ENCODE peak calls at places on chromosomes 4 and X, in four cellular contexts. One of them, this sample, is unnamed.

GRCh38 chrX:11423362-11423818 is 130.2 kb downstream of the AMELX start:
- DNase-seq in upper lobe of right lung: no peak
- DNase-seq in A549: no peak
- DNase-seq in heart right ventricle: no peak
- DNase-seq in this sample: no peak

GRCh38 chr4:43244688-43245382 is 352.3 kb downstream of the GRXCR1 start:
- DNase-seq in upper lobe of right lung: no peak
- DNase-seq in heart right ventricle: no peak
- DNase-seq in A549: no peak
- DNase-seq in this sample: no peak

GRCh38 chrX:10474510-10474909 is 145.9 kb downstream of the MID1 start:
- DNase-seq in heart right ventricle: no peak
- DNase-seq in upper lobe of right lung: no peak
- DNase-seq in A549: no peak
- DNase-seq in this sample: no peak

GRCh38 chrX:131067846-131068745 is 9.9 kb downstream of the ARHGAP36 start:
- DNase-seq in heart right ventricle: no peak
- DNase-seq in A549: no peak
- DNase-seq in upper lobe of right lung: no peak
- DNase-seq in this sample: no peak

GRCh38 chr4:84159767-84160166 is 339.3 kb downstream of the NKX6-1 start:
- DNase-seq in upper lobe of right lung: no peak
- DNase-seq in A549: no peak
- DNase-seq in heart right ventricle: no peak
- DNase-seq in this sample: no peak

GRCh38 chrX:2710041-2710471 is 19.0 kb downstream of the CD99 start:
- DNase-seq in upper lobe of right lung: no peak
- DNase-seq in A549: peak
- DNase-seq in heart right ventricle: no peak
- DNase-seq in this sample: no peak

GRCh38 chr4:56370377-56370776 is 16.9 kb downstream of the AASDH start:
- DNase-seq in upper lobe of right lung: no peak
- DNase-seq in A549: no peak
- DNase-seq in heart right ventricle: no peak
- DNase-seq in this sample: no peak

GRCh38 chr4:87933337-87933736 is 42.2 kb upstream of the SPP1 start:
- DNase-seq in A549: no peak
- DNase-seq in upper lobe of right lung: no peak
- DNase-seq in heart right ventricle: no peak
- DNase-seq in this sample: no peak

GRCh38 chr4:41599192-41599786 is 61.3 kb downstream of the LIMCH1 start:
- DNase-seq in heart right ventricle: no peak
- DNase-seq in A549: no peak
- DNase-seq in upper lobe of right lung: no peak
- DNase-seq in this sample: no peak

GRCh38 chrX:319579-320125 is 1.1 kb upstream of the GTPBP6 start:
- DNase-seq in upper lobe of right lung: peak
- DNase-seq in A549: no peak
- DNase-seq in heart right ventricle: no peak
- DNase-seq in this sample: peak

GRCh38 chr4:125735107-125735506 is 420.4 kb downstream of the FAT4 start:
- DNase-seq in heart right ventricle: no peak
- DNase-seq in upper lobe of right lung: no peak
- DNase-seq in A549: peak
- DNase-seq in this sample: no peak

GRCh38 chr4:7206856-7207567 is 14.7 kb downstream of the SORCS2 start:
- DNase-seq in heart right ventricle: peak
- DNase-seq in A549: peak
- DNase-seq in upper lobe of right lung: peak
- DNase-seq in this sample: no peak

GRCh38 chrX:119895843-119896326 is at the start of gene AKAP14:
- DNase-seq in heart right ventricle: no peak
- DNase-seq in A549: no peak
- DNase-seq in upper lobe of right lung: no peak
- DNase-seq in this sample: peak

GRCh38 chr4:124322234-124322831 is 390.2 kb downstream of the ANKRD50 start:
- DNase-seq in heart right ventricle: no peak
- DNase-seq in upper lobe of right lung: no peak
- DNase-seq in A549: peak
- DNase-seq in this sample: no peak

GRCh38 chr4:960736-961650 is 12.4 kb downstream of the DGKQ start:
- DNase-seq in upper lobe of right lung: no peak
- DNase-seq in heart right ventricle: peak
- DNase-seq in A549: no peak
- DNase-seq in this sample: peak

GRCh38 chr4:48483006-48483776 is at the start of gene SLC10A4:
- DNase-seq in A549: peak
- DNase-seq in upper lobe of right lung: peak
- DNase-seq in heart right ventricle: no peak
- DNase-seq in this sample: no peak

GRCh38 chrX:76148753-76149152 is 24.1 kb upstream of the PBDC1 start:
- DNase-seq in upper lobe of right lung: no peak
- DNase-seq in A549: no peak
- DNase-seq in heart right ventricle: peak
- DNase-seq in this sample: no peak

GRCh38 chr4:3659131-3659530 is 107.1 kb upstream of the ADRA2C start:
- DNase-seq in A549: no peak
- DNase-seq in upper lobe of right lung: no peak
- DNase-seq in heart right ventricle: no peak
- DNase-seq in this sample: no peak
- TF ChIP-seq CTCF in A549: no peak
- TF ChIP-seq CTCF in upper lobe of right lung: no peak
- TF ChIP-seq CTCF in heart right ventricle: no peak
- TF ChIP-seq CTCF in this sample: no peak

DNA sequence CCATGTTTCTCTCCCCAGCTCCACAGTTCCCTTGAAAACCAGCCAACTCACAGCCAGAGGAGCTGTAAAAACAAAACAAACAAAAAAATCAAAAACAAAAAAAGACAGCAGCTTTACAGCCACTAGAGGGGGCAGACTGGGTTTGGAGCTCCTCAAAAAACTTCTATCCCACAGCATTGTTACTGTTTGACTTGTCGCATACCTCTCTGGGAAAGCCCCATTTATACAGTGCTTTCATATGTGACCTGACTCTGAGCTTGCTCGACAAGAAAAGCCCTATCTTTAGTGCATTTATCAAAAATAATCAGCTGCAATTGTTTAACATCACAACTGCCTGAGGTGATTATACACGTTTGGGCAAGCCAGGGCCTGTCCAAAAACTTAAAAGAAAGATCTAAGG is 21.6 kb downstream of the TSPAN6 start:
- DNase-seq in heart right ventricle: no peak
- DNase-seq in A549: peak
- DNase-seq in upper lobe of right lung: no peak
- DNase-seq in this sample: no peak
- TF ChIP-seq CTCF in heart right ventricle: no peak
- TF ChIP-seq CTCF in A549: peak
- TF ChIP-seq CTCF in upper lobe of right lung: peak
- TF ChIP-seq CTCF in this sample: peak

DNA sequence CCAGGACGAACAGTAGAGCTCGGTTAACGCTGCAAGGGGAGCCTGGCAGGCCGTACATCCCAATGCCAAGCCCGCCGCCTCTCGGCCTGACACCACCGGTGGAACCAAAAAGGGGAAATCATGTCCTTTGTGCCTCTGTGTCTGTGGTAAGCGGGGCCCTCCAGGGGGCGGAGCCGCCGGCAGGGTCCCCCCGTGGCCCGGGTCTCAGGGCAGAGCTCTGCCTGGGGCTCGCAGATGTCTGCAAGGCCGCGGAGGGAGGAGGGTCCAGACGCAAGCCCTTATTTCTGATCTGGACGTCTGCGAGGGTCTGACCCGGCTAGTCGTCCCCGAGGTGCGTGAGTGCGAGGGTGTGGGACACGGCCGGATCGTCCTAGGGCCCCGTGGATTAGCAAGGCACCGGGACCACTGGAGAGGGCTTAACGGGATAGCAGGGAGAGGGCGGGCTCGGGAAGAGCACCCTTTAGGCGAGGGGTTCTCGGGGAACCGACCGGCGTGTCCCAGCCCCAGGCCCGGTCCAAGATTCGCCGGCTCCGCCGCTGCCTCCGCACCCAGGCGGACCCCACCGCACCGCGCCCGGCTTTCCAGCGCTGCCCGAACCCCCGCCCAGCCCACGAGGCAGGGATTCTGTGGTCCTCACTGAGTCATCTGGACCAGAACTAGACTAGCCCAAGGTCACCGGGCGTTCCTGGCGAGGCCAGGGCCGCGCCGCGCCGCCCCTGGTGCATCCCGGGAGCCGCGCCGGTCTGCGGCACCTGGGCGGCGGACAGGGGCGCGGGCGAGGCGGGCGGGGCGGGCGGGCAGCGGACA is 858 bp upstream of the FAM193A start:
- DNase-seq in heart right ventricle: peak
- DNase-seq in upper lobe of right lung: peak
- DNase-seq in A549: no peak
- DNase-seq in this sample: peak
- TF ChIP-seq CTCF in heart right ventricle: no peak
- TF ChIP-seq CTCF in upper lobe of right lung: peak
- TF ChIP-seq CTCF in A549: no peak
- TF ChIP-seq CTCF in this sample: peak

DNA sequence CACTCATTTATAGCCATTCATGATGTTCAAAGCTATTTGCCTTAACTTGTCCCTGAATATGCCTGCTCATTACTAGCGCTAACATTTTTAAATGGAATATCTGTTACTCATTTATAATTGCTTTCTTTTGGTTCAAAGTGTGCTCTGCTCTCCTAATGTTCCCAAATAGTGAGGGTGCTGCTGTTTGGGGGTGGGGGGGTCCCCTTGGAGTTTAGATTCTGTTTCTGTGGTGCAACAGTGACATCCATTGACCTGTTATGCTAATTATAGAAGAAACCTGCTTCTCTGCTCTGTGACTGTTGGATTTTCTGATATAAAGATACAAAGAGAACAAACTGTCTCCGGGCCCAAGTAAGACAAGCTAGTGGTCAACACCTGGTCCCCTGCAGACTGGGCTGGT is 222.4 kb downstream of the SHROOM3 start:
- DNase-seq in A549: no peak
- DNase-seq in heart right ventricle: no peak
- DNase-seq in upper lobe of right lung: no peak
- DNase-seq in this sample: no peak
- TF ChIP-seq CTCF in A549: no peak
- TF ChIP-seq CTCF in heart right ventricle: no peak
- TF ChIP-seq CTCF in upper lobe of right lung: no peak
- TF ChIP-seq CTCF in this sample: peak

DNA sequence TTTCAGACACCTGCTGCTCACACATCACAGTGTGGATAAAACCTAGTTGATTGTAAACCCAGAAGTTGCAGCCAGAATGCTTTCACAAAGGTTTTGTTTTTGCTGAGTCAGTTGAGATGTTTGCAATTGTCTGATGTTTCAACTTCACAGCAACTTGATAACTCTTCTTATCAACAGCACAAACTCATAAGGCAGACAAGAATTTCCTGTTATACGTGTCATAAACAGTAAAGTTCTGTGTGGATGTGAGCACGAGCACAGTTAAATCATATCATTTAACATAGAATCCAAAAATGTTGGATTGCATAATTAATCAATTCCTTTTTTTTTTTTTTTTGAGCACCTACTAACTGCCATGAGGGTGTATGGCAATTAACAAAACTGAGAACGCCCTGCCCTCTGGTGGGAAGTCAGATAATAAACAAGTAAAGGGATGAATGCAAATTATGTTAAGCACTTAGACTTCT is 512.2 kb downstream of the PDHA2 start:
- DNase-seq in heart right ventricle: no peak
- DNase-seq in A549: no peak
- DNase-seq in upper lobe of right lung: no peak
- DNase-seq in this sample: no peak
- TF ChIP-seq CTCF in heart right ventricle: no peak
- TF ChIP-seq CTCF in A549: no peak
- TF ChIP-seq CTCF in upper lobe of right lung: no peak
- TF ChIP-seq CTCF in this sample: peak

GRCh38 chr4:160808174-160808573 is 1355.6 kb downstream of the FSTL5 start:
- DNase-seq in upper lobe of right lung: no peak
- DNase-seq in A549: no peak
- DNase-seq in heart right ventricle: no peak
- DNase-seq in this sample: no peak
- TF ChIP-seq CTCF in upper lobe of right lung: no peak
- TF ChIP-seq CTCF in A549: no peak
- TF ChIP-seq CTCF in heart right ventricle: no peak
- TF ChIP-seq CTCF in this sample: no peak

GRCh38 chr4:153763404-153763803 is 3.6 kb upstream of the RNF175 start:
- DNase-seq in heart right ventricle: no peak
- DNase-seq in upper lobe of right lung: no peak
- DNase-seq in A549: no peak
- DNase-seq in this sample: no peak
- TF ChIP-seq CTCF in heart right ventricle: no peak
- TF ChIP-seq CTCF in upper lobe of right lung: peak
- TF ChIP-seq CTCF in A549: no peak
- TF ChIP-seq CTCF in this sample: peak

This sample was measured in chondrocyte.